ENCODE peak calls at places on chromosomes 11 and 22, in eight cellular contexts. One of them, this sample, is unnamed.

GRCh38 chr22:21660904-21661303 is 4.9 kb upstream of the PPIL2 start:
- DNase-seq in CD4-positive, alpha-beta T cell: no peak
- DNase-seq in left lung: no peak
- DNase-seq in body of pancreas: no peak
- DNase-seq in mucosa of descending colon: no peak
- DNase-seq in NB4: no peak
- DNase-seq in foreskin fibroblast: no peak
- DNase-seq in AG09309: no peak
- DNase-seq in this sample: no peak

GRCh38 chr11:106495046-106495445 is 417.6 kb downstream of the AASDHPPT start:
- DNase-seq in mucosa of descending colon: no peak
- DNase-seq in NB4: no peak
- DNase-seq in AG09309: no peak
- DNase-seq in foreskin fibroblast: peak
- DNase-seq in CD4-positive, alpha-beta T cell: no peak
- DNase-seq in body of pancreas: no peak
- DNase-seq in left lung: no peak
- DNase-seq in this sample: no peak

GRCh38 chr11:7571640-7572000 is 57.8 kb downstream of the PPFIBP2 start:
- DNase-seq in CD4-positive, alpha-beta T cell: no peak
- DNase-seq in left lung: peak
- DNase-seq in foreskin fibroblast: peak
- DNase-seq in NB4: peak
- DNase-seq in body of pancreas: peak
- DNase-seq in mucosa of descending colon: peak
- DNase-seq in AG09309: no peak
- DNase-seq in this sample: peak

GRCh38 chr11:2206291-2206690 is 34.7 kb upstream of the TH start:
- DNase-seq in left lung: no peak
- DNase-seq in AG09309: no peak
- DNase-seq in foreskin fibroblast: no peak
- DNase-seq in NB4: no peak
- DNase-seq in mucosa of descending colon: no peak
- DNase-seq in body of pancreas: peak
- DNase-seq in CD4-positive, alpha-beta T cell: no peak
- DNase-seq in this sample: peak

GRCh38 chr11:7538466-7539454 is 25.0 kb downstream of the PPFIBP2 start:
- DNase-seq in NB4: no peak
- DNase-seq in body of pancreas: no peak
- DNase-seq in left lung: no peak
- DNase-seq in CD4-positive, alpha-beta T cell: no peak
- DNase-seq in foreskin fibroblast: no peak
- DNase-seq in mucosa of descending colon: no peak
- DNase-seq in AG09309: no peak
- DNase-seq in this sample: peak

GRCh38 chr22:49393526-49393925 is 434.1 kb downstream of the BRD1 start:
- DNase-seq in foreskin fibroblast: no peak
- DNase-seq in AG09309: no peak
- DNase-seq in CD4-positive, alpha-beta T cell: no peak
- DNase-seq in body of pancreas: no peak
- DNase-seq in NB4: no peak
- DNase-seq in left lung: no peak
- DNase-seq in mucosa of descending colon: peak
- DNase-seq in this sample: no peak

GRCh38 chr22:21981874-21982273 is 713 bp downstream of the TOP3B start:
- DNase-seq in AG09309: no peak
- DNase-seq in foreskin fibroblast: no peak
- DNase-seq in CD4-positive, alpha-beta T cell: no peak
- DNase-seq in mucosa of descending colon: no peak
- DNase-seq in NB4: no peak
- DNase-seq in body of pancreas: no peak
- DNase-seq in left lung: no peak
- DNase-seq in this sample: no peak

GRCh38 chr11:108945341-108945740 is 280.5 kb downstream of the DDX10 start:
- DNase-seq in body of pancreas: no peak
- DNase-seq in foreskin fibroblast: no peak
- DNase-seq in AG09309: no peak
- DNase-seq in NB4: no peak
- DNase-seq in left lung: no peak
- DNase-seq in CD4-positive, alpha-beta T cell: no peak
- DNase-seq in mucosa of descending colon: no peak
- DNase-seq in this sample: no peak

GRCh38 chr11:60844045-60844869 is 2.3 kb downstream of the CCDC86 start:
- DNase-seq in CD4-positive, alpha-beta T cell: no peak
- DNase-seq in body of pancreas: no peak
- DNase-seq in AG09309: no peak
- DNase-seq in foreskin fibroblast: peak
- DNase-seq in NB4: peak
- DNase-seq in mucosa of descending colon: no peak
- DNase-seq in left lung: no peak
- DNase-seq in this sample: no peak

GRCh38 chr11:117384045-117384444 is 56.4 kb downstream of the CEP164 start:
- DNase-seq in NB4: no peak
- DNase-seq in mucosa of descending colon: no peak
- DNase-seq in AG09309: peak
- DNase-seq in body of pancreas: no peak
- DNase-seq in CD4-positive, alpha-beta T cell: no peak
- DNase-seq in left lung: no peak
- DNase-seq in foreskin fibroblast: peak
- DNase-seq in this sample: no peak

GRCh38 chr22:32206774-32207758 is 2.2 kb upstream of the RFPL2 start:
- DNase-seq in left lung: no peak
- DNase-seq in NB4: peak
- DNase-seq in mucosa of descending colon: peak
- DNase-seq in AG09309: no peak
- DNase-seq in body of pancreas: no peak
- DNase-seq in foreskin fibroblast: no peak
- DNase-seq in CD4-positive, alpha-beta T cell: no peak
- DNase-seq in this sample: peak

GRCh38 chr22:27335102-27335660 is 466.4 kb downstream of the MN1 start:
- DNase-seq in mucosa of descending colon: no peak
- DNase-seq in CD4-positive, alpha-beta T cell: no peak
- DNase-seq in foreskin fibroblast: no peak
- DNase-seq in body of pancreas: no peak
- DNase-seq in left lung: no peak
- DNase-seq in NB4: no peak
- DNase-seq in AG09309: no peak
- DNase-seq in this sample: no peak

GRCh38 chr11:46291441-46292143 is 14.1 kb downstream of the CREB3L1 start:
- DNase-seq in body of pancreas: no peak
- DNase-seq in CD4-positive, alpha-beta T cell: no peak
- DNase-seq in mucosa of descending colon: peak
- DNase-seq in foreskin fibroblast: peak
- DNase-seq in NB4: no peak
- DNase-seq in AG09309: no peak
- DNase-seq in left lung: no peak
- DNase-seq in this sample: no peak

GRCh38 chr11:44619931-44620725 is 54.7 kb downstream of the CD82 start:
- DNase-seq in body of pancreas: peak
- DNase-seq in AG09309: no peak
- DNase-seq in NB4: no peak
- DNase-seq in foreskin fibroblast: no peak
- DNase-seq in mucosa of descending colon: no peak
- DNase-seq in CD4-positive, alpha-beta T cell: no peak
- DNase-seq in left lung: peak
- DNase-seq in this sample: peak

GRCh38 chr11:120660024-120660565 is 148.5 kb downstream of the GRIK4 start:
- DNase-seq in AG09309: no peak
- DNase-seq in mucosa of descending colon: peak
- DNase-seq in foreskin fibroblast: peak
- DNase-seq in left lung: no peak
- DNase-seq in CD4-positive, alpha-beta T cell: no peak
- DNase-seq in body of pancreas: peak
- DNase-seq in NB4: peak
- DNase-seq in this sample: peak

GRCh38 chr11:88979641-88980040 is 86.1 kb downstream of the GRM5 start:
- DNase-seq in NB4: no peak
- DNase-seq in foreskin fibroblast: no peak
- DNase-seq in mucosa of descending colon: no peak
- DNase-seq in left lung: no peak
- DNase-seq in body of pancreas: no peak
- DNase-seq in AG09309: peak
- DNase-seq in CD4-positive, alpha-beta T cell: no peak
- DNase-seq in this sample: no peak

GRCh38 chr11:469684-470667 is 19.9 kb downstream of the PTDSS2 start:
- DNase-seq in CD4-positive, alpha-beta T cell: no peak
- DNase-seq in NB4: no peak
- DNase-seq in AG09309: no peak
- DNase-seq in foreskin fibroblast: peak
- DNase-seq in left lung: peak
- DNase-seq in body of pancreas: peak
- DNase-seq in mucosa of descending colon: peak
- DNase-seq in this sample: peak
- TF ChIP-seq CTCF in CD4-positive, alpha-beta T cell: no peak
- TF ChIP-seq CTCF in NB4: no peak
- TF ChIP-seq CTCF in AG09309: peak
- TF ChIP-seq CTCF in foreskin fibroblast: no peak
- TF ChIP-seq CTCF in left lung: peak
- TF ChIP-seq CTCF in body of pancreas: peak
- TF ChIP-seq CTCF in mucosa of descending colon: no peak
- TF ChIP-seq CTCF in this sample: no peak

DNA sequence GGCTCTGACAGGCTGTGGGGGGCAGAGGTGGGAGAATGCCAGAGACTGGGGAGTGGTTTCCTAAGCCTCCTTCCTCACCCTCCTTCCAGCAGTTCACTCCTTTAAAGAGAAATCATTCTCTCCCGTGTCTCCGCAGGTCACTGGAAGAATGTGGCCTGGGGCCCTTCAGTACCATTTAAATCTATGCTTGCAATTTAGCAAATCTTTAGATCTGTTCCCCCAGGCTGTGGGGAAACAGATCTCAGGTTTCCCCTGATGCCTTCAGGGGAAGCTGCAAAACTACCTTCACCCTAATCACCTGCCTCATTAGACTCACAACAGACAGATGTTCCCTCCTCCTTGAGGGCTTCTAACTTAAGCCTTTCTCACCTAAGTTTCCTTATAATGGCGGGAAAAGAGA is 55.3 kb downstream of the KIRREL3 start:
- DNase-seq in body of pancreas: no peak
- DNase-seq in mucosa of descending colon: no peak
- DNase-seq in NB4: no peak
- DNase-seq in AG09309: no peak
- DNase-seq in left lung: no peak
- DNase-seq in foreskin fibroblast: no peak
- DNase-seq in CD4-positive, alpha-beta T cell: no peak
- DNase-seq in this sample: no peak
- TF ChIP-seq CTCF in body of pancreas: no peak
- TF ChIP-seq CTCF in mucosa of descending colon: no peak
- TF ChIP-seq CTCF in NB4: no peak
- TF ChIP-seq CTCF in AG09309: no peak
- TF ChIP-seq CTCF in left lung: no peak
- TF ChIP-seq CTCF in foreskin fibroblast: no peak
- TF ChIP-seq CTCF in CD4-positive, alpha-beta T cell: no peak
- TF ChIP-seq CTCF in this sample: no peak

GRCh38 chr11:100010393-100010792 is 676.7 kb upstream of the ARHGAP42 start:
- DNase-seq in CD4-positive, alpha-beta T cell: no peak
- DNase-seq in left lung: no peak
- DNase-seq in AG09309: no peak
- DNase-seq in foreskin fibroblast: no peak
- DNase-seq in body of pancreas: no peak
- DNase-seq in mucosa of descending colon: no peak
- DNase-seq in NB4: peak
- DNase-seq in this sample: no peak
- TF ChIP-seq CTCF in CD4-positive, alpha-beta T cell: no peak
- TF ChIP-seq CTCF in left lung: no peak
- TF ChIP-seq CTCF in AG09309: no peak
- TF ChIP-seq CTCF in foreskin fibroblast: no peak
- TF ChIP-seq CTCF in body of pancreas: no peak
- TF ChIP-seq CTCF in mucosa of descending colon: no peak
- TF ChIP-seq CTCF in NB4: peak
- TF ChIP-seq CTCF in this sample: no peak

GRCh38 chr22:24516301-24516737 is 21.2 kb downstream of the UPB1 start:
- DNase-seq in left lung: no peak
- DNase-seq in NB4: peak
- DNase-seq in CD4-positive, alpha-beta T cell: no peak
- DNase-seq in foreskin fibroblast: peak
- DNase-seq in AG09309: peak
- DNase-seq in body of pancreas: no peak
- DNase-seq in mucosa of descending colon: no peak
- DNase-seq in this sample: no peak
- TF ChIP-seq CTCF in left lung: no peak
- TF ChIP-seq CTCF in NB4: no peak
- TF ChIP-seq CTCF in CD4-positive, alpha-beta T cell: no peak
- TF ChIP-seq CTCF in foreskin fibroblast: no peak
- TF ChIP-seq CTCF in AG09309: no peak
- TF ChIP-seq CTCF in body of pancreas: no peak
- TF ChIP-seq CTCF in mucosa of descending colon: no peak
- TF ChIP-seq CTCF in this sample: no peak

DNA sequence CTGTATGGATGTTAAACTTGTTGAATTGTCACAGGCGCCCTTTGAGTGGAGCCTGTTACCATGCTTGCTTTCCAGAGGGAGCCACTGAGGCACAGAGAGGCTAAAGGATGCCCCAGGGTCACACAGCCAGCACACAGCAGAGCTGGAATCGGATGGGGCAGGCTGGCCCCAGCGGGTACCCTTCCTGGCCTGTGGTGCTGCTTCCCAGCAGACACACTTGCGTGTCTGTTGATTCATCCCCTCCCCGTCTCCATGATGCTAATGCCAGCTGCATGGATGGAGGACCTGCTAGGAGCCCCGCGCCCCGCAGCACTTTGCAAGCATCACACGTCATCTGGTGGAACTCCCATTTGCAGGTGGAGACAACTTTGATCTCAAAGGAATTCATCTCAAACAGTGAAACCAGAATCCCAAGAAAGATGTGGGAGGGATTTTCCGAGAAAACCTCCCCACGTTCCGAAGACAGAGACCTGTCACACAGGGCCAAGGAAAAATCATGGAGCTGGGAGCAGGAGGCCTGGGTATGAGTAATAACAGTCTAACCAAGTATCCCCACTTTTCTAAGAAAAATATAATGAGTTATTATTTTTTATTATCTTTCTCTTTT is 52.5 kb upstream of the SHISAL1 start:
- DNase-seq in body of pancreas: no peak
- DNase-seq in NB4: no peak
- DNase-seq in left lung: no peak
- DNase-seq in mucosa of descending colon: peak
- DNase-seq in CD4-positive, alpha-beta T cell: no peak
- DNase-seq in AG09309: no peak
- DNase-seq in foreskin fibroblast: no peak
- DNase-seq in this sample: no peak
- TF ChIP-seq CTCF in body of pancreas: no peak
- TF ChIP-seq CTCF in NB4: no peak
- TF ChIP-seq CTCF in left lung: no peak
- TF ChIP-seq CTCF in mucosa of descending colon: no peak
- TF ChIP-seq CTCF in CD4-positive, alpha-beta T cell: no peak
- TF ChIP-seq CTCF in AG09309: no peak
- TF ChIP-seq CTCF in foreskin fibroblast: no peak
- TF ChIP-seq CTCF in this sample: no peak

GRCh38 chr11:77176996-77177395 is 49.0 kb downstream of the MYO7A start:
- DNase-seq in AG09309: no peak
- DNase-seq in mucosa of descending colon: no peak
- DNase-seq in foreskin fibroblast: no peak
- DNase-seq in body of pancreas: no peak
- DNase-seq in left lung: no peak
- DNase-seq in CD4-positive, alpha-beta T cell: no peak
- DNase-seq in NB4: no peak
- DNase-seq in this sample: no peak
- TF ChIP-seq CTCF in AG09309: no peak
- TF ChIP-seq CTCF in mucosa of descending colon: no peak
- TF ChIP-seq CTCF in foreskin fibroblast: no peak
- TF ChIP-seq CTCF in body of pancreas: no peak
- TF ChIP-seq CTCF in left lung: no peak
- TF ChIP-seq CTCF in CD4-positive, alpha-beta T cell: no peak
- TF ChIP-seq CTCF in NB4: no peak
- TF ChIP-seq CTCF in this sample: no peak

GRCh38 chr11:128379587-128380279 is 207.6 kb downstream of the ETS1 start:
- DNase-seq in CD4-positive, alpha-beta T cell: peak
- DNase-seq in foreskin fibroblast: no peak
- DNase-seq in NB4: no peak
- DNase-seq in AG09309: no peak
- DNase-seq in left lung: no peak
- DNase-seq in body of pancreas: no peak
- DNase-seq in mucosa of descending colon: no peak
- DNase-seq in this sample: no peak
- TF ChIP-seq CTCF in CD4-positive, alpha-beta T cell: no peak
- TF ChIP-seq CTCF in foreskin fibroblast: no peak
- TF ChIP-seq CTCF in NB4: no peak
- TF ChIP-seq CTCF in AG09309: no peak
- TF ChIP-seq CTCF in left lung: no peak
- TF ChIP-seq CTCF in body of pancreas: no peak
- TF ChIP-seq CTCF in mucosa of descending colon: no peak
- TF ChIP-seq CTCF in this sample: no peak